ENCODE peak calls at places on chromosomes 5 and 9, in eight cellular contexts. Z is SK-N-SH; G is endodermal cell; K is fibroblast of lung; T is naive thymus-derived CD4-positive, alpha-beta T cell; D is tibial nerve; P is tibial artery; L is neural progenitor cell. H is an unnamed sample.

GRCh38 chr9:69546265-69546664 is 125.9 kb downstream of the APBA1 start:
- DNase-seq in Z (peak; percentile 53), G (peak; percentile 81), K (peak; percentile 23), T (no peak), D (no peak), P (no peak), L (peak; percentile 75), H (no peak)

GRCh38 chr9:94892675-94893074 is 166.2 kb downstream of the AOPEP start:
- DNase-seq in Z (no peak), G (no peak), K (no peak), T (no peak), D (no peak), P (no peak), L (no peak), H (no peak)

GRCh38 chr9:1938135-1938534 is 77.0 kb upstream of the SMARCA2 start:
- DNase-seq in Z (no peak), G (no peak), K (no peak), T (no peak), D (no peak), P (no peak), L (no peak), H (no peak)

GRCh38 chr9:126148994-126149393 is 177.6 kb upstream of the MVB12B start:
- DNase-seq in Z (no peak), G (peak; percentile 6), K (no peak), T (no peak), D (no peak), P (no peak), L (no peak), H (no peak)

GRCh38 chr9:12697719-12698118 is 4.5 kb downstream of the TYRP1 start:
- DNase-seq in Z (no peak), G (no peak), K (peak; percentile 35), T (no peak), D (no peak), P (no peak), L (no peak), H (no peak)

GRCh38 chr5:38541174-38541724 is 15.2 kb downstream of the LIFR start:
- DNase-seq in Z (no peak), G (no peak), K (peak; percentile 59), T (no peak), D (no peak), P (no peak), L (no peak), H (no peak)

GRCh38 chr5:168601972-168602371 is 22.8 kb upstream of the PANK3 start:
- DNase-seq in Z (no peak), G (no peak), K (no peak), T (no peak), D (no peak), P (no peak), L (no peak), H (no peak)

GRCh38 chr5:149860801-149861322 is 83.7 kb downstream of the PDE6A start:
- DNase-seq in Z (no peak), G (no peak), K (peak; percentile 44), T (no peak), D (no peak), P (no peak), L (no peak), H (no peak)

GRCh38 chr5:10310073-10310779 is 2.5 kb upstream of the CMBL start:
- DNase-seq in Z (no peak), G (no peak), K (peak; percentile 68), T (no peak), D (no peak), P (no peak), L (no peak), H (no peak)

GRCh38 chr9:121743441-121744001 is 92.1 kb downstream of the DAB2IP start:
- DNase-seq in Z (peak; percentile 94), G (peak; percentile 91), K (peak; percentile 84), T (no peak), D (peak; percentile 72), P (peak; percentile 89), L (peak; percentile 94), H (no peak)

GRCh38 chr5:159582756-159583523 is 252.7 kb upstream of the IL12B start:
- DNase-seq in Z (no peak), G (no peak), K (peak; percentile 69), T (no peak), D (no peak), P (no peak), L (no peak), H (no peak)

GRCh38 chr9:109355564-109356297 is 34.9 kb upstream of the EPB41L4B start:
- DNase-seq in Z (no peak), G (no peak), K (no peak), T (no peak), D (no peak), P (no peak), L (no peak), H (no peak)

GRCh38 chr5:119943148-119943547 is 313.8 kb downstream of the FAM170A start:
- DNase-seq in Z (no peak), G (no peak), K (peak; percentile 15), T (no peak), D (no peak), P (no peak), L (no peak), H (no peak)

GRCh38 chr9:37969130-37969529 is 65.2 kb upstream of the SLC25A51 start:
- DNase-seq in Z (no peak), G (no peak), K (peak; percentile 66), T (no peak), D (no peak), P (no peak), L (no peak), H (no peak)

GRCh38 chr5:112625586-112625985 is 112.1 kb upstream of the APC start:
- DNase-seq in Z (no peak), G (no peak), K (no peak), T (no peak), D (no peak), P (no peak), L (no peak), H (no peak)

GRCh38 chr5:8908055-8908683 is 637.7 kb downstream of the SEMA5A start:
- DNase-seq in Z (peak; percentile 41), G (peak; percentile 91), K (peak; percentile 23), T (no peak), D (no peak), P (no peak), L (peak; percentile 64), H (no peak)

GRCh38 chr9:134345737-134346136 is 19.5 kb downstream of the RXRA start:
- DNase-seq in Z (no peak), G (no peak), K (no peak), T (no peak), D (no peak), P (no peak), L (no peak), H (no peak)

GRCh38 chr5:88727705-88728313 is 155.2 kb downstream of the MEF2C start:
- DNase-seq in Z (no peak), G (no peak), K (peak; percentile 13), T (no peak), D (no peak), P (no peak), L (peak; percentile 39), H (no peak)

GRCh38 chr5:127192836-127193341 is 97.7 kb upstream of the MEGF10 start:
- DNase-seq in Z (no peak), G (no peak), K (no peak), T (no peak), D (no peak), P (no peak), L (no peak), H (no peak)

GRCh38 chr5:140182803-140183367 is 7.9 kb downstream of the CYSTM1 start:
- DNase-seq in Z (no peak), G (peak; percentile 77), K (peak; percentile 47), T (no peak), D (peak; percentile 65), P (peak; percentile 43), L (peak; percentile 58), H (no peak)

GRCh38 chr5:124906339-124907097 is 160.1 kb upstream of the ZNF608 start:
- DNase-seq in Z (peak; percentile 20), G (peak; percentile 69), K (peak; percentile 78), T (no peak), D (peak; percentile 77), P (peak; percentile 76), L (peak; percentile 53), H (no peak)

GRCh38 chr9:96491079-96491879 is 41.3 kb downstream of the HABP4 start:
- DNase-seq in Z (no peak), G (no peak), K (peak; percentile 80), T (no peak), D (no peak), P (no peak), L (no peak), H (no peak)

GRCh38 chr5:91727452-91727851 is 344.3 kb upstream of the ARRDC3 start:
- DNase-seq in Z (no peak), G (peak; percentile 43), K (no peak), T (no peak), D (no peak), P (no peak), L (no peak), H (no peak)

GRCh38 chr9:75990181-75990580 is 99.7 kb downstream of the PCSK5 start:
- DNase-seq in Z (no peak), G (no peak), K (no peak), T (no peak), D (no peak), P (no peak), L (no peak), H (no peak)

GRCh38 chr5:10507575-10508024 is 56.3 kb upstream of the ANKRD33B start:
- DNase-seq in Z (no peak), G (no peak), K (peak; percentile 56), T (no peak), D (no peak), P (no peak), L (no peak), H (no peak)

GRCh38 chr9:70021026-70021571 is 22.5 kb upstream of the MAMDC2 start:
- DNase-seq in Z (no peak), G (no peak), K (peak; percentile 96), T (no peak), D (no peak), P (no peak), L (no peak), H (no peak)

GRCh38 chr5:158801286-158801685 is 298.4 kb downstream of the EBF1 start:
- DNase-seq in Z (no peak), G (no peak), K (no peak), T (no peak), D (no peak), P (no peak), L (no peak), H (no peak)

GRCh38 chr5:180643191-180643851 is 6.1 kb downstream of the FLT4 start:
- DNase-seq in Z (peak; percentile 45), G (peak; percentile 36), K (no peak), T (no peak), D (no peak), P (no peak), L (no peak), H (no peak)
- H3K4me3 ChIP-seq in Z (no peak overlapping the region), G (no peak overlapping the region), K (no peak overlapping the region), T (no peak overlapping the region), D (no peak overlapping the region), P (no peak overlapping the region), L (no peak overlapping the region), H (no peak overlapping the region)

GRCh38 chr5:68172314-68172713 is 43.2 kb upstream of the PIK3R1 start:
- DNase-seq in Z (no peak), G (no peak), K (no peak), T (no peak), D (peak; percentile 75), P (no peak), L (peak; percentile 15), H (no peak)
- H3K27ac ChIP-seq in Z (no peak overlapping the region), G (no peak overlapping the region), K (no peak overlapping the region), T (no peak overlapping the region), D (peak overlapping the region; percentile 63), P (peak overlapping the region; percentile 84), L (no peak overlapping the region), H (no peak overlapping the region)

GRCh38 chr5:177335043-177335700 is 16.3 kb downstream of the LMAN2 start:
- DNase-seq in Z (no peak), G (no peak), K (no peak), T (no peak), D (no peak), P (no peak), L (no peak), H (no peak)
- H3K36me3 ChIP-seq in Z (peaks cover 86% of the 10 kb centered on the region), G (peaks cover 57% of the 10 kb centered on the region), K (peaks cover 41% of the 10 kb centered on the region), T (peaks cover 100% of the 10 kb centered on the region), D (peaks cover 6% of the 10 kb centered on the region), P (peaks cover 81% of the 10 kb centered on the region), L (no peaks in the 10 kb centered on the region), H (peaks cover 84% of the 10 kb centered on the region)

GRCh38 chr9:130187523-130187846 is 15.3 kb downstream of the NCS1 start:
- DNase-seq in Z (no peak), G (no peak), K (no peak), T (no peak), D (no peak), P (no peak), L (no peak), H (no peak)
- H3K4me3 ChIP-seq in Z (no peak overlapping the region), G (no peak overlapping the region), K (no peak overlapping the region), T (no peak overlapping the region), D (peak overlapping the region; percentile 12), P (peak overlapping the region; percentile 55), L (no peak overlapping the region), H (no peak overlapping the region)

H was measured in CD4-positive, alpha-beta memory T cell.